ENCODE peak calls at places on chromosomes 7 and 10, in five cellular contexts. One of them, this sample, is unnamed.
A peak's percentile ranks its signal among the peaks of the same experiment; 100 is the strongest.

GRCh38 chr7:94655884-94656657 is at the start of gene SGCE:
- DNase-seq in cerebellum: peak; percentile 77
- DNase-seq in kidney glomerular epithelial cell: peak; percentile 49
- DNase-seq in NCI-H1930: peak; percentile 67
- DNase-seq in T-helper 9 cell: peak; percentile 33
- DNase-seq in this sample: peak; percentile 16

GRCh38 chr7:140084142-140084655 is 21.4 kb upstream of the PARP12 start:
- DNase-seq in NCI-H1930: no peak
- DNase-seq in cerebellum: no peak
- DNase-seq in kidney glomerular epithelial cell: no peak
- DNase-seq in T-helper 9 cell: no peak
- DNase-seq in this sample: no peak

GRCh38 chr7:151598045-151598444 is 78.3 kb upstream of the RHEB start:
- DNase-seq in kidney glomerular epithelial cell: peak; percentile 98
- DNase-seq in cerebellum: no peak
- DNase-seq in T-helper 9 cell: no peak
- DNase-seq in NCI-H1930: no peak
- DNase-seq in this sample: no peak

GRCh38 chr10:61836888-61837747 is 64.4 kb upstream of the ARID5B start:
- DNase-seq in cerebellum: no peak
- DNase-seq in T-helper 9 cell: no peak
- DNase-seq in kidney glomerular epithelial cell: peak; percentile 91
- DNase-seq in NCI-H1930: no peak
- DNase-seq in this sample: no peak

GRCh38 chr10:123445336-123445735 is 220.8 kb upstream of the GPR26 start:
- DNase-seq in T-helper 9 cell: no peak
- DNase-seq in kidney glomerular epithelial cell: no peak
- DNase-seq in cerebellum: no peak
- DNase-seq in NCI-H1930: no peak
- DNase-seq in this sample: no peak

GRCh38 chr10:70381491-70382421 is 669 bp downstream of the LRRC20 start:
- DNase-seq in NCI-H1930: no peak
- DNase-seq in cerebellum: peak; percentile 76
- DNase-seq in T-helper 9 cell: no peak
- DNase-seq in kidney glomerular epithelial cell: no peak
- DNase-seq in this sample: peak; percentile 40

GRCh38 chr10:77361426-77361825 is 276.2 kb downstream of the KCNMA1 start:
- DNase-seq in kidney glomerular epithelial cell: no peak
- DNase-seq in cerebellum: no peak
- DNase-seq in NCI-H1930: no peak
- DNase-seq in T-helper 9 cell: no peak
- DNase-seq in this sample: no peak

GRCh38 chr10:44261710-44262455 is 123.0 kb downstream of the CXCL12 start:
- DNase-seq in kidney glomerular epithelial cell: peak; percentile 32
- DNase-seq in NCI-H1930: no peak
- DNase-seq in cerebellum: no peak
- DNase-seq in T-helper 9 cell: no peak
- DNase-seq in this sample: no peak

GRCh38 chr10:18472977-18473376 is 178.4 kb downstream of the NSUN6 start:
- DNase-seq in kidney glomerular epithelial cell: no peak
- DNase-seq in cerebellum: peak; percentile 54
- DNase-seq in NCI-H1930: no peak
- DNase-seq in T-helper 9 cell: no peak
- DNase-seq in this sample: no peak

GRCh38 chr10:124063736-124064135 is 29.7 kb downstream of the CHST15 start:
- DNase-seq in NCI-H1930: no peak
- DNase-seq in kidney glomerular epithelial cell: peak; percentile 96
- DNase-seq in cerebellum: no peak
- DNase-seq in T-helper 9 cell: no peak
- DNase-seq in this sample: no peak

GRCh38 chr10:31745612-31746376 is 182.8 kb downstream of the ARHGAP12 start:
- DNase-seq in cerebellum: no peak
- DNase-seq in T-helper 9 cell: no peak
- DNase-seq in kidney glomerular epithelial cell: peak; percentile 71
- DNase-seq in NCI-H1930: no peak
- DNase-seq in this sample: peak; percentile 27

GRCh38 chr10:34397324-34397723 is 417.8 kb downstream of the PARD3 start:
- DNase-seq in T-helper 9 cell: no peak
- DNase-seq in NCI-H1930: no peak
- DNase-seq in cerebellum: no peak
- DNase-seq in kidney glomerular epithelial cell: peak; percentile 17
- DNase-seq in this sample: no peak

GRCh38 chr7:158784270-158784669 is 45.0 kb downstream of the ESYT2 start:
- DNase-seq in kidney glomerular epithelial cell: no peak
- DNase-seq in cerebellum: no peak
- DNase-seq in NCI-H1930: no peak
- DNase-seq in T-helper 9 cell: no peak
- DNase-seq in this sample: no peak

GRCh38 chr10:25493122-25493893 is 318.5 kb downstream of the GPR158 start:
- DNase-seq in kidney glomerular epithelial cell: peak; percentile 33
- DNase-seq in cerebellum: no peak
- DNase-seq in T-helper 9 cell: no peak
- DNase-seq in NCI-H1930: no peak
- DNase-seq in this sample: no peak

GRCh38 chr7:17099083-17099973 is 199.1 kb upstream of the AHR start:
- DNase-seq in T-helper 9 cell: no peak
- DNase-seq in NCI-H1930: no peak
- DNase-seq in cerebellum: no peak
- DNase-seq in kidney glomerular epithelial cell: no peak
- DNase-seq in this sample: no peak

GRCh38 chr7:100674441-100675407 is 1.2 kb downstream of the GNB2 start:
- DNase-seq in kidney glomerular epithelial cell: no peak
- DNase-seq in T-helper 9 cell: peak; percentile 45
- DNase-seq in NCI-H1930: no peak
- DNase-seq in cerebellum: no peak
- DNase-seq in this sample: no peak

GRCh38 chr7:73778801-73779389 is 8.8 kb upstream of the CLDN3 start:
- DNase-seq in kidney glomerular epithelial cell: no peak
- DNase-seq in NCI-H1930: no peak
- DNase-seq in T-helper 9 cell: no peak
- DNase-seq in cerebellum: no peak
- DNase-seq in this sample: no peak

GRCh38 chr7:140294454-140294853 is 103.9 kb downstream of the SLC37A3 start:
- DNase-seq in cerebellum: no peak
- DNase-seq in kidney glomerular epithelial cell: no peak
- DNase-seq in T-helper 9 cell: no peak
- DNase-seq in NCI-H1930: no peak
- DNase-seq in this sample: no peak

GRCh38 chr10:76244061-76244686 is 812.8 kb downstream of the LRMDA start:
- DNase-seq in T-helper 9 cell: no peak
- DNase-seq in NCI-H1930: no peak
- DNase-seq in kidney glomerular epithelial cell: no peak
- DNase-seq in cerebellum: no peak
- DNase-seq in this sample: no peak

This sample was measured in activated T-helper 2 cell treated with anti-CD3 and anti-CD28 coated beads, Interferon-gamma antibody, Interleukin-2, Interleukin-4, amounts not matched to agents 10 μg/mL and 5 μg/mL and 100 μg/mL, durations not matched to agents 14 hours and 24 hours and 36 hours.